ENCODE peak calls at places on chromosomes 2 and 18, in nine cellular contexts. One of them, this sample, is unnamed.

GRCh38 chr2:109098921-109099273 is 30.1 kb upstream of the SH3RF3 start:
- DNase-seq in fibroblast of lung: no peak
- DNase-seq in colonic mucosa: no peak
- DNase-seq in K562: no peak
- DNase-seq in neural progenitor cell: no peak
- DNase-seq in heart right ventricle: no peak
- DNase-seq in AG04450: no peak
- DNase-seq in sigmoid colon: no peak
- DNase-seq in left lung: no peak
- DNase-seq in this sample: no peak

GRCh38 chr2:36677995-36678605 is 18.4 kb upstream of the VIT start:
- DNase-seq in heart right ventricle: no peak
- DNase-seq in fibroblast of lung: peak; percentile 11
- DNase-seq in sigmoid colon: no peak
- DNase-seq in AG04450: no peak
- DNase-seq in left lung: no peak
- DNase-seq in K562: no peak
- DNase-seq in colonic mucosa: no peak
- DNase-seq in neural progenitor cell: no peak
- DNase-seq in this sample: no peak

GRCh38 chr2:55431982-55432627 is 12.4 kb upstream of the CCDC88A start:
- DNase-seq in sigmoid colon: no peak
- DNase-seq in left lung: no peak
- DNase-seq in fibroblast of lung: peak; percentile 75
- DNase-seq in heart right ventricle: no peak
- DNase-seq in colonic mucosa: no peak
- DNase-seq in AG04450: no peak
- DNase-seq in neural progenitor cell: peak; percentile 38
- DNase-seq in K562: no peak
- DNase-seq in this sample: no peak

GRCh38 chr18:41126541-41127235 is 828.3 kb upstream of the PIK3C3 start:
- DNase-seq in left lung: no peak
- DNase-seq in K562: no peak
- DNase-seq in neural progenitor cell: no peak
- DNase-seq in AG04450: no peak
- DNase-seq in fibroblast of lung: peak; percentile 56
- DNase-seq in sigmoid colon: no peak
- DNase-seq in heart right ventricle: no peak
- DNase-seq in colonic mucosa: no peak
- DNase-seq in this sample: no peak

GRCh38 chr2:14903709-14904374 is 271.3 kb downstream of the LRATD1 start:
- DNase-seq in left lung: no peak
- DNase-seq in colonic mucosa: peak; percentile 62
- DNase-seq in heart right ventricle: no peak
- DNase-seq in neural progenitor cell: peak; percentile 78
- DNase-seq in K562: peak; percentile 87
- DNase-seq in sigmoid colon: no peak
- DNase-seq in AG04450: no peak
- DNase-seq in fibroblast of lung: no peak
- DNase-seq in this sample: peak; percentile 9

GRCh38 chr2:190506666-190507065 is 27.9 kb downstream of the NEMP2 start:
- DNase-seq in neural progenitor cell: no peak
- DNase-seq in K562: no peak
- DNase-seq in colonic mucosa: peak; percentile 78
- DNase-seq in heart right ventricle: no peak
- DNase-seq in fibroblast of lung: no peak
- DNase-seq in left lung: no peak
- DNase-seq in AG04450: no peak
- DNase-seq in sigmoid colon: no peak
- DNase-seq in this sample: no peak

GRCh38 chr2:40432916-40433315 is 19.0 kb downstream of the SLC8A1 start:
- DNase-seq in K562: no peak
- DNase-seq in AG04450: no peak
- DNase-seq in sigmoid colon: no peak
- DNase-seq in heart right ventricle: no peak
- DNase-seq in neural progenitor cell: no peak
- DNase-seq in colonic mucosa: no peak
- DNase-seq in fibroblast of lung: no peak
- DNase-seq in left lung: no peak
- DNase-seq in this sample: no peak

GRCh38 chr2:183248866-183249567 is 124.8 kb downstream of the NUP35 start:
- DNase-seq in heart right ventricle: no peak
- DNase-seq in left lung: no peak
- DNase-seq in AG04450: no peak
- DNase-seq in colonic mucosa: no peak
- DNase-seq in K562: peak; percentile 33
- DNase-seq in fibroblast of lung: peak; percentile 50
- DNase-seq in sigmoid colon: no peak
- DNase-seq in neural progenitor cell: peak; percentile 27
- DNase-seq in this sample: no peak

GRCh38 chr2:207142461-207142860 is 23.3 kb downstream of the KLF7 start:
- DNase-seq in left lung: no peak
- DNase-seq in fibroblast of lung: no peak
- DNase-seq in sigmoid colon: no peak
- DNase-seq in colonic mucosa: no peak
- DNase-seq in K562: no peak
- DNase-seq in AG04450: no peak
- DNase-seq in neural progenitor cell: no peak
- DNase-seq in heart right ventricle: peak; percentile 47
- DNase-seq in this sample: no peak

GRCh38 chr2:58708565-58708964 is 467.4 kb upstream of the FANCL start:
- DNase-seq in K562: peak; percentile 15
- DNase-seq in fibroblast of lung: no peak
- DNase-seq in colonic mucosa: no peak
- DNase-seq in sigmoid colon: no peak
- DNase-seq in neural progenitor cell: no peak
- DNase-seq in AG04450: no peak
- DNase-seq in left lung: no peak
- DNase-seq in heart right ventricle: no peak
- DNase-seq in this sample: no peak

GRCh38 chr2:163698857-163699256 is 37.0 kb downstream of the FIGN start:
- DNase-seq in sigmoid colon: no peak
- DNase-seq in colonic mucosa: no peak
- DNase-seq in heart right ventricle: no peak
- DNase-seq in neural progenitor cell: peak; percentile 85
- DNase-seq in K562: no peak
- DNase-seq in fibroblast of lung: no peak
- DNase-seq in AG04450: no peak
- DNase-seq in left lung: no peak
- DNase-seq in this sample: no peak
- H3K27ac ChIP-seq in sigmoid colon: no peak overlapping the region
- H3K27ac ChIP-seq in colonic mucosa: no peak overlapping the region
- H3K27ac ChIP-seq in heart right ventricle: no peak overlapping the region
- H3K27ac ChIP-seq in neural progenitor cell: peak overlapping the region; percentile 85
- H3K27ac ChIP-seq in K562: no peak overlapping the region
- H3K27ac ChIP-seq in fibroblast of lung: no peak overlapping the region
- H3K27ac ChIP-seq in AG04450: no peak overlapping the region
- H3K27ac ChIP-seq in left lung: no peak overlapping the region
- H3K27ac ChIP-seq in this sample: no peak overlapping the region

GRCh38 chr2:144254342-144255235 is 265.3 kb downstream of the ZEB2 start:
- DNase-seq in colonic mucosa: no peak
- DNase-seq in heart right ventricle: no peak
- DNase-seq in left lung: no peak
- DNase-seq in fibroblast of lung: no peak
- DNase-seq in K562: no peak
- DNase-seq in AG04450: no peak
- DNase-seq in sigmoid colon: no peak
- DNase-seq in neural progenitor cell: no peak
- DNase-seq in this sample: no peak

GRCh38 chr2:144253743-144254142 is 266.2 kb downstream of the ZEB2 start:
- DNase-seq in sigmoid colon: no peak
- DNase-seq in AG04450: no peak
- DNase-seq in K562: no peak
- DNase-seq in fibroblast of lung: no peak
- DNase-seq in colonic mucosa: no peak
- DNase-seq in heart right ventricle: no peak
- DNase-seq in left lung: no peak
- DNase-seq in neural progenitor cell: no peak
- DNase-seq in this sample: no peak

GRCh38 chr2:144258154-144258553 is 261.8 kb downstream of the ZEB2 start:
- DNase-seq in colonic mucosa: no peak
- DNase-seq in heart right ventricle: no peak
- DNase-seq in K562: no peak
- DNase-seq in sigmoid colon: no peak
- DNase-seq in fibroblast of lung: no peak
- DNase-seq in AG04450: no peak
- DNase-seq in neural progenitor cell: no peak
- DNase-seq in left lung: no peak
- DNase-seq in this sample: no peak

GRCh38 chr2:144259332-144259731 is 260.6 kb downstream of the ZEB2 start:
- DNase-seq in heart right ventricle: no peak
- DNase-seq in AG04450: no peak
- DNase-seq in left lung: no peak
- DNase-seq in colonic mucosa: no peak
- DNase-seq in neural progenitor cell: no peak
- DNase-seq in K562: no peak
- DNase-seq in fibroblast of lung: no peak
- DNase-seq in sigmoid colon: no peak
- DNase-seq in this sample: no peak

GRCh38 chr2:144256996-144257707 is 262.8 kb downstream of the ZEB2 start:
- DNase-seq in neural progenitor cell: no peak
- DNase-seq in K562: no peak
- DNase-seq in heart right ventricle: no peak
- DNase-seq in AG04450: no peak
- DNase-seq in sigmoid colon: no peak
- DNase-seq in fibroblast of lung: peak; percentile 84
- DNase-seq in colonic mucosa: no peak
- DNase-seq in left lung: no peak
- DNase-seq in this sample: no peak
- H3K9me3 ChIP-seq in neural progenitor cell: peaks cover 33% of the 10 kb centered on the region
- H3K9me3 ChIP-seq in K562: peaks cover 17% of the 10 kb centered on the region
- H3K9me3 ChIP-seq in heart right ventricle: peaks cover 45% of the 10 kb centered on the region
- H3K9me3 ChIP-seq in AG04450: peaks cover 20% of the 10 kb centered on the region
- H3K9me3 ChIP-seq in sigmoid colon: peaks cover 16% of the 10 kb centered on the region
- H3K9me3 ChIP-seq in fibroblast of lung: no peaks in the 10 kb centered on the region
- H3K9me3 ChIP-seq in colonic mucosa: peaks cover 10% of the 10 kb centered on the region
- H3K9me3 ChIP-seq in left lung: no peaks in the 10 kb centered on the region
- H3K9me3 ChIP-seq in this sample: no peaks in the 10 kb centered on the region

DNA sequence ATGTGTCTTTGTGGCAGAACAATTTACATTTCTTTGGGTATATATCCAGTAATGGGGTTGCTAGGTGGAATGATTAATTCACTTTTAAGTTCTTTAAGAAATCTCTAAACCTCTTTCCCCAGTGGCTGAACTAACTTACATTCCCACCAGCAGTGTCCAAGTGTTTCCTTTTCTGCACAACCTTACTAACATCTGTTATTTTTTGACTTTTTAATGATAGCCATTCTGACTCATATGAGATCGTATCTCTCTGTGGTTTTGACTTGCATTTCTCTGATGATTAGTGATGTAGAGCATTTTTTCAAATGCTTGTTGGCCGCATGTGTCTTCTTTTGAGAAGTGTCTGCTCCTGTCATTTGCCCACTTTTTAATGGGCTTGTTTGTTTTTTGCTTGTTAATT is 43.1 kb upstream of the PTH2R start:
- DNase-seq in heart right ventricle: no peak
- DNase-seq in AG04450: peak; percentile 39
- DNase-seq in neural progenitor cell: no peak
- DNase-seq in sigmoid colon: no peak
- DNase-seq in fibroblast of lung: peak; percentile 68
- DNase-seq in colonic mucosa: no peak
- DNase-seq in K562: no peak
- DNase-seq in left lung: no peak
- DNase-seq in this sample: no peak
- TF ChIP-seq CTCF in heart right ventricle: no peak
- TF ChIP-seq CTCF in AG04450: no peak
- TF ChIP-seq CTCF in neural progenitor cell: no peak
- TF ChIP-seq CTCF in sigmoid colon: no peak
- TF ChIP-seq CTCF in fibroblast of lung: no peak
- TF ChIP-seq CTCF in colonic mucosa: no peak
- TF ChIP-seq CTCF in K562: no peak
- TF ChIP-seq CTCF in left lung: no peak
- TF ChIP-seq CTCF in this sample: no peak

DNA sequence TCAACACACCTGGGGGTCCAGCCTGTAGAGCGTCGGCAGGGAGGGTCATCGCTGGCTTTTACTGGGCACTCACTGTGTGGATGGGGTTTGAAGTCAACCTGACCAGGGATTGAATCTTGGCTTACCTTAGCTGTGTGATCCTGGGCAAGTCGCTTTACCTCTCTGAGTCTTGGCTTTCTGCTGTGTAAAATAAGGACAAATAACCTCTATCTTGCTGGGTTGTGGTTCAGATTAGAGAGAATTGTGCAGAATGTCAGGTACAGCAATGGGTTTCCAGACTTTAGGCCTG is 65.3 kb upstream of the ASAP2 start:
- DNase-seq in neural progenitor cell: no peak
- DNase-seq in sigmoid colon: peak; percentile 41
- DNase-seq in left lung: no peak
- DNase-seq in colonic mucosa: no peak
- DNase-seq in fibroblast of lung: no peak
- DNase-seq in heart right ventricle: no peak
- DNase-seq in K562: no peak
- DNase-seq in AG04450: no peak
- DNase-seq in this sample: no peak
- H3K27ac ChIP-seq in neural progenitor cell: no peak overlapping the region
- H3K27ac ChIP-seq in sigmoid colon: no peak overlapping the region
- H3K27ac ChIP-seq in left lung: no peak overlapping the region
- H3K27ac ChIP-seq in colonic mucosa: no peak overlapping the region
- H3K27ac ChIP-seq in fibroblast of lung: no peak overlapping the region
- H3K27ac ChIP-seq in heart right ventricle: no peak overlapping the region
- H3K27ac ChIP-seq in K562: no peak overlapping the region
- H3K27ac ChIP-seq in AG04450: peak overlapping the region; percentile 47
- H3K27ac ChIP-seq in this sample: no peak overlapping the region

DNA sequence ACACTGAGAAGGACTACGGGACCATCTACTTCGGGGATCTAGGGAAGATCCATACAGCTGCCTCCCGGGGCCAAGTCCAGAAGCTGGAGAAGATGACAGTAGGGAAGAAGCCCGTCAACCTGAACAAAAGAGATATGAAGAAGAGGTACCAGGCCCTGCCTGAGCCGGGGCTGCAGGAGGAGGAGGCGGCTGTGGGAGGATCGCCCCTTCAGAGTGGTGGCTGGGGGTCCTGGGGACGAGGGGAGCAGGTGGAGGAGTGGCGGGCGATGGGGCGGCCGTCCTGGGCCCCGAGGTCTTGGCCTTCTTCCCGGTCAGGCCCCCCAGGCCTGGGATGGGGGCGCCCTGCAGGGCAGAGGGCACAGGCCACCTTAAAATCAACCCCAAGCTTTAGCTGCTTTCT is 524 bp downstream of the ANKRD30B start:
- DNase-seq in AG04450: no peak
- DNase-seq in colonic mucosa: no peak
- DNase-seq in sigmoid colon: no peak
- DNase-seq in heart right ventricle: no peak
- DNase-seq in fibroblast of lung: no peak
- DNase-seq in K562: no peak
- DNase-seq in left lung: no peak
- DNase-seq in neural progenitor cell: no peak
- DNase-seq in this sample: no peak
- H3K9me3 ChIP-seq in AG04450: peaks cover 24% of the 10 kb centered on the region
- H3K9me3 ChIP-seq in colonic mucosa: no peaks in the 10 kb centered on the region
- H3K9me3 ChIP-seq in sigmoid colon: no peaks in the 10 kb centered on the region
- H3K9me3 ChIP-seq in heart right ventricle: no peaks in the 10 kb centered on the region
- H3K9me3 ChIP-seq in fibroblast of lung: no peaks in the 10 kb centered on the region
- H3K9me3 ChIP-seq in K562: no peaks in the 10 kb centered on the region
- H3K9me3 ChIP-seq in left lung: no peaks in the 10 kb centered on the region
- H3K9me3 ChIP-seq in neural progenitor cell: peaks cover 5% of the 10 kb centered on the region
- H3K9me3 ChIP-seq in this sample: no peaks in the 10 kb centered on the region

GRCh38 chr2:71603851-71604708 is 150.7 kb downstream of the DYSF start:
- DNase-seq in AG04450: no peak
- DNase-seq in sigmoid colon: peak; percentile 54
- DNase-seq in neural progenitor cell: no peak
- DNase-seq in heart right ventricle: no peak
- DNase-seq in fibroblast of lung: no peak
- DNase-seq in left lung: peak; percentile 25
- DNase-seq in K562: no peak
- DNase-seq in colonic mucosa: no peak
- DNase-seq in this sample: no peak
- TF ChIP-seq CTCF in AG04450: no peak
- TF ChIP-seq CTCF in sigmoid colon: no peak
- TF ChIP-seq CTCF in neural progenitor cell: no peak
- TF ChIP-seq CTCF in heart right ventricle: no peak
- TF ChIP-seq CTCF in fibroblast of lung: no peak
- TF ChIP-seq CTCF in left lung: no peak
- TF ChIP-seq CTCF in K562: no peak
- TF ChIP-seq CTCF in colonic mucosa: no peak
- TF ChIP-seq CTCF in this sample: no peak

This sample was measured in CD8-positive, alpha-beta T cell.